ENCODE peak calls at places on chromosome 18, in ten cellular contexts. One of them, this sample, is unnamed.

GRCh38 chr18:63336366-63337099 is 17.0 kb upstream of the BCL2 start:
- DNase-seq in hepatocyte: no peak
- DNase-seq in thyroid gland: no peak
- DNase-seq in endodermal cell: no peak
- DNase-seq in left ventricle myocardium inferior: no peak
- DNase-seq in astrocyte: peak
- DNase-seq in cardiac muscle cell: no peak
- DNase-seq in HFF-Myc: peak
- DNase-seq in colonic mucosa: no peak
- DNase-seq in GM23248: peak
- DNase-seq in this sample: peak

GRCh38 chr18:6146309-6146661 is 251.0 kb upstream of the TMEM200C start:
- DNase-seq in colonic mucosa: no peak
- DNase-seq in GM23248: no peak
- DNase-seq in astrocyte: no peak
- DNase-seq in cardiac muscle cell: no peak
- DNase-seq in HFF-Myc: no peak
- DNase-seq in thyroid gland: no peak
- DNase-seq in left ventricle myocardium inferior: no peak
- DNase-seq in endodermal cell: no peak
- DNase-seq in hepatocyte: no peak
- DNase-seq in this sample: no peak

GRCh38 chr18:22128954-22129353 is 40.4 kb upstream of the GATA6 start:
- DNase-seq in endodermal cell: no peak
- DNase-seq in left ventricle myocardium inferior: no peak
- DNase-seq in cardiac muscle cell: no peak
- DNase-seq in HFF-Myc: no peak
- DNase-seq in thyroid gland: no peak
- DNase-seq in GM23248: no peak
- DNase-seq in hepatocyte: no peak
- DNase-seq in colonic mucosa: no peak
- DNase-seq in astrocyte: no peak
- DNase-seq in this sample: no peak

GRCh38 chr18:48662021-48662661 is 123.3 kb downstream of the CTIF start:
- DNase-seq in colonic mucosa: no peak
- DNase-seq in astrocyte: peak
- DNase-seq in GM23248: peak
- DNase-seq in left ventricle myocardium inferior: no peak
- DNase-seq in HFF-Myc: no peak
- DNase-seq in cardiac muscle cell: peak
- DNase-seq in thyroid gland: peak
- DNase-seq in hepatocyte: peak
- DNase-seq in endodermal cell: peak
- DNase-seq in this sample: peak

GRCh38 chr18:2303517-2304238 is 267.6 kb downstream of the METTL4 start:
- DNase-seq in GM23248: peak
- DNase-seq in cardiac muscle cell: peak
- DNase-seq in HFF-Myc: no peak
- DNase-seq in hepatocyte: no peak
- DNase-seq in thyroid gland: no peak
- DNase-seq in endodermal cell: no peak
- DNase-seq in astrocyte: peak
- DNase-seq in left ventricle myocardium inferior: no peak
- DNase-seq in colonic mucosa: no peak
- DNase-seq in this sample: peak

GRCh38 chr18:7172611-7173010 is 55.0 kb upstream of the LAMA1 start:
- DNase-seq in HFF-Myc: no peak
- DNase-seq in cardiac muscle cell: no peak
- DNase-seq in hepatocyte: no peak
- DNase-seq in GM23248: no peak
- DNase-seq in left ventricle myocardium inferior: no peak
- DNase-seq in colonic mucosa: no peak
- DNase-seq in endodermal cell: no peak
- DNase-seq in thyroid gland: no peak
- DNase-seq in astrocyte: peak
- DNase-seq in this sample: no peak

GRCh38 chr18:2654105-2654827 is 1.3 kb upstream of the SMCHD1 start:
- DNase-seq in astrocyte: peak
- DNase-seq in thyroid gland: no peak
- DNase-seq in GM23248: peak
- DNase-seq in hepatocyte: no peak
- DNase-seq in HFF-Myc: no peak
- DNase-seq in endodermal cell: no peak
- DNase-seq in colonic mucosa: no peak
- DNase-seq in cardiac muscle cell: no peak
- DNase-seq in left ventricle myocardium inferior: no peak
- DNase-seq in this sample: peak

GRCh38 chr18:79460445-79461300 is 64.9 kb downstream of the NFATC1 start:
- DNase-seq in endodermal cell: no peak
- DNase-seq in colonic mucosa: no peak
- DNase-seq in cardiac muscle cell: no peak
- DNase-seq in hepatocyte: no peak
- DNase-seq in thyroid gland: no peak
- DNase-seq in HFF-Myc: no peak
- DNase-seq in astrocyte: no peak
- DNase-seq in left ventricle myocardium inferior: no peak
- DNase-seq in GM23248: no peak
- DNase-seq in this sample: no peak

GRCh38 chr18:77858331-77858730 is 608.7 kb downstream of the GALR1 start:
- DNase-seq in left ventricle myocardium inferior: no peak
- DNase-seq in hepatocyte: no peak
- DNase-seq in GM23248: no peak
- DNase-seq in colonic mucosa: no peak
- DNase-seq in astrocyte: no peak
- DNase-seq in HFF-Myc: no peak
- DNase-seq in cardiac muscle cell: no peak
- DNase-seq in endodermal cell: no peak
- DNase-seq in thyroid gland: no peak
- DNase-seq in this sample: no peak

GRCh38 chr18:812673-813404 is 797 bp upstream of the YES1 start:
- DNase-seq in HFF-Myc: peak
- DNase-seq in thyroid gland: peak
- DNase-seq in colonic mucosa: peak
- DNase-seq in cardiac muscle cell: no peak
- DNase-seq in hepatocyte: peak
- DNase-seq in left ventricle myocardium inferior: peak
- DNase-seq in endodermal cell: peak
- DNase-seq in astrocyte: peak
- DNase-seq in GM23248: peak
- DNase-seq in this sample: peak

GRCh38 chr18:49656098-49656591 is 94.3 kb downstream of the LIPG start:
- DNase-seq in endodermal cell: peak
- DNase-seq in hepatocyte: peak
- DNase-seq in left ventricle myocardium inferior: no peak
- DNase-seq in astrocyte: peak
- DNase-seq in HFF-Myc: peak
- DNase-seq in cardiac muscle cell: no peak
- DNase-seq in GM23248: peak
- DNase-seq in colonic mucosa: no peak
- DNase-seq in thyroid gland: no peak
- DNase-seq in this sample: peak

GRCh38 chr18:20971886-20972267 is 139.7 kb downstream of the ROCK1 start:
- DNase-seq in GM23248: peak
- DNase-seq in cardiac muscle cell: peak
- DNase-seq in HFF-Myc: peak
- DNase-seq in hepatocyte: peak
- DNase-seq in left ventricle myocardium inferior: no peak
- DNase-seq in astrocyte: no peak
- DNase-seq in endodermal cell: no peak
- DNase-seq in colonic mucosa: no peak
- DNase-seq in thyroid gland: no peak
- DNase-seq in this sample: peak

GRCh38 chr18:68288408-68288807 is 426.5 kb downstream of the TMX3 start:
- DNase-seq in left ventricle myocardium inferior: no peak
- DNase-seq in astrocyte: no peak
- DNase-seq in cardiac muscle cell: no peak
- DNase-seq in GM23248: no peak
- DNase-seq in HFF-Myc: no peak
- DNase-seq in endodermal cell: no peak
- DNase-seq in colonic mucosa: no peak
- DNase-seq in thyroid gland: no peak
- DNase-seq in hepatocyte: no peak
- DNase-seq in this sample: no peak

GRCh38 chr18:22170421-22171262 is 1.3 kb downstream of the GATA6 start:
- DNase-seq in colonic mucosa: no peak
- DNase-seq in astrocyte: peak
- DNase-seq in GM23248: peak
- DNase-seq in endodermal cell: peak
- DNase-seq in hepatocyte: peak
- DNase-seq in cardiac muscle cell: peak
- DNase-seq in HFF-Myc: no peak
- DNase-seq in left ventricle myocardium inferior: peak
- DNase-seq in thyroid gland: peak
- DNase-seq in this sample: no peak

GRCh38 chr18:76351961-76352581 is 143.0 kb downstream of the ZNF516 start:
- DNase-seq in colonic mucosa: peak
- DNase-seq in endodermal cell: no peak
- DNase-seq in HFF-Myc: peak
- DNase-seq in astrocyte: peak
- DNase-seq in left ventricle myocardium inferior: peak
- DNase-seq in thyroid gland: peak
- DNase-seq in cardiac muscle cell: peak
- DNase-seq in hepatocyte: peak
- DNase-seq in GM23248: peak
- DNase-seq in this sample: peak
- H3K4me3 ChIP-seq in colonic mucosa: no peak
- H3K4me3 ChIP-seq in endodermal cell: no peak
- H3K4me3 ChIP-seq in HFF-Myc: no peak
- H3K4me3 ChIP-seq in astrocyte: no peak
- H3K4me3 ChIP-seq in left ventricle myocardium inferior: no peak
- H3K4me3 ChIP-seq in thyroid gland: no peak
- H3K4me3 ChIP-seq in cardiac muscle cell: no peak
- H3K4me3 ChIP-seq in hepatocyte: no peak
- H3K4me3 ChIP-seq in GM23248: peak
- H3K4me3 ChIP-seq in this sample: peak

GRCh38 chr18:29007986-29008654 is 831.2 kb upstream of the CDH2 start:
- DNase-seq in astrocyte: no peak
- DNase-seq in colonic mucosa: no peak
- DNase-seq in thyroid gland: no peak
- DNase-seq in HFF-Myc: no peak
- DNase-seq in left ventricle myocardium inferior: no peak
- DNase-seq in hepatocyte: no peak
- DNase-seq in endodermal cell: no peak
- DNase-seq in cardiac muscle cell: no peak
- DNase-seq in GM23248: no peak
- DNase-seq in this sample: no peak

GRCh38 chr18:29012364-29012763 is 835.4 kb upstream of the CDH2 start:
- DNase-seq in left ventricle myocardium inferior: no peak
- DNase-seq in GM23248: no peak
- DNase-seq in colonic mucosa: no peak
- DNase-seq in thyroid gland: no peak
- DNase-seq in endodermal cell: no peak
- DNase-seq in hepatocyte: no peak
- DNase-seq in cardiac muscle cell: no peak
- DNase-seq in astrocyte: no peak
- DNase-seq in HFF-Myc: no peak
- DNase-seq in this sample: no peak

GRCh38 chr18:29012874-29013273 is 835.9 kb upstream of the CDH2 start:
- DNase-seq in GM23248: no peak
- DNase-seq in left ventricle myocardium inferior: no peak
- DNase-seq in astrocyte: no peak
- DNase-seq in colonic mucosa: no peak
- DNase-seq in HFF-Myc: no peak
- DNase-seq in hepatocyte: no peak
- DNase-seq in endodermal cell: no peak
- DNase-seq in cardiac muscle cell: no peak
- DNase-seq in thyroid gland: no peak
- DNase-seq in this sample: no peak
- H3K4me3 ChIP-seq in GM23248: no peak
- H3K4me3 ChIP-seq in left ventricle myocardium inferior: no peak
- H3K4me3 ChIP-seq in astrocyte: no peak
- H3K4me3 ChIP-seq in colonic mucosa: no peak
- H3K4me3 ChIP-seq in HFF-Myc: no peak
- H3K4me3 ChIP-seq in hepatocyte: no peak
- H3K4me3 ChIP-seq in endodermal cell: no peak
- H3K4me3 ChIP-seq in cardiac muscle cell: no peak
- H3K4me3 ChIP-seq in thyroid gland: no peak
- H3K4me3 ChIP-seq in this sample: no peak

DNA sequence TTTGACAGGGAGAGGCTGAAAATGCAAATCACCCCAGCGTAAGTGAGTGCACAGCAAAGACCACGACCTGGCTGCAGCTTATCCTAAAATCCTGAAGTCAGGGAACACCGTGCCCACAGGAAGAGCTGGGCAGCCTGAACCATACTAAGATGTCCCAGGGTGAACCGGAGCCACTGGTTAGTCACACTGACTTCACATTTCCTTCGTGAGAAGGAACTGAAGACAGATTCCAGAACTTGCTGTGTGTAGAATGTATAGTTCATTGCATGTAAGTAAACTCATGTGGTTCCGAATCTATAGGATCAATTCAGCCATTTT is 84.6 kb upstream of the NDUFV2 start:
- DNase-seq in cardiac muscle cell: no peak
- DNase-seq in hepatocyte: no peak
- DNase-seq in endodermal cell: no peak
- DNase-seq in GM23248: peak
- DNase-seq in HFF-Myc: no peak
- DNase-seq in astrocyte: peak
- DNase-seq in thyroid gland: no peak
- DNase-seq in colonic mucosa: no peak
- DNase-seq in left ventricle myocardium inferior: no peak
- DNase-seq in this sample: peak
- H3K4me3 ChIP-seq in cardiac muscle cell: no peak
- H3K4me3 ChIP-seq in hepatocyte: no peak
- H3K4me3 ChIP-seq in endodermal cell: no peak
- H3K4me3 ChIP-seq in GM23248: peak
- H3K4me3 ChIP-seq in HFF-Myc: peak
- H3K4me3 ChIP-seq in astrocyte: no peak
- H3K4me3 ChIP-seq in thyroid gland: no peak
- H3K4me3 ChIP-seq in colonic mucosa: no peak
- H3K4me3 ChIP-seq in left ventricle myocardium inferior: peak
- H3K4me3 ChIP-seq in this sample: no peak

DNA sequence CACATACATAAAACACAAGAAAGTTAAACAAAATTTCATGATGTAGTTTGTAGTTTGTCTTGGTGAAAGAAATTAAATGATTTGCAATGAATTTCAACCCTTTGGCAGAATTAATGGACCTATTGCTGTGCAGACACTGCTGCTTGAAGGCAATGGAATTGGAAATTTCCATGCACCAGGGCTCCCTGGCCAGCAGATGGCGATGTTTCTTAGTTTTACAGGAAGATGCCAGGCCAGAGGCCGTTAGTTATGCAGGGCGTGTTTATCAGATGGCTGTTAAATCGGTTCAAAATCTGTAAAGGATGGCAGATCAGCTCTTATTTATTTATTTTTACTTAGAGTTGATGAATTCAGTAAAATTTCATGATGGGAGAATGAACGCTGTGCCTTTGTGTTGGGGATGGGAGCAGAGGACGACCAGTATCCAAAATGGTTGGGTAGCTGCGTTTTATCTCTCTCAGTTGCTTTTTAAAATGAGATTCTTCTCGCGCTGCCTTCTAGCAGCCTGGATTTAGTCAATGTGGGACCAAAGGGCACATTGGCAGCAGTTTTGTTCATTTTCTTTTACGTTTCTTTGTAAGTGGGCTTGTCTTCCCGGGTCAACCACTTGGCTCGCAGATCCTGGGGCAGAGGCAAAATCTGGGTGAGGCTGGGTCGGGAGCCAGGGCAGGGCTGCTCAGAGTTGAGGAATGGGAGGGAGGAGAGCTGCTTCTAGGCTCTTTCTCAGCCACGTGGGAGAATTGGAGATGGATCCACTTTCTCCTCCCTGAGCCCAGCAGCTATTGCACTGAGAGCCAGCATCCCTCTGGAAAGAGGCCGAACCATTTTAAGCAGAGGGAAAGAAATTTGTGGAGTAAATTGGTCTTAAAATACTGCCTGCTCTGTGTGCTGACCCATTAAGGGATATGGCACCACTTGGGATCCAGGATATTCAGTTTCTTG is 344.0 kb downstream of the PIK3C3 start:
- DNase-seq in cardiac muscle cell: peak
- DNase-seq in hepatocyte: peak
- DNase-seq in endodermal cell: peak
- DNase-seq in colonic mucosa: peak
- DNase-seq in astrocyte: peak
- DNase-seq in GM23248: peak
- DNase-seq in thyroid gland: peak
- DNase-seq in HFF-Myc: peak
- DNase-seq in left ventricle myocardium inferior: peak
- DNase-seq in this sample: peak
- H3K4me3 ChIP-seq in cardiac muscle cell: no peak
- H3K4me3 ChIP-seq in hepatocyte: no peak
- H3K4me3 ChIP-seq in endodermal cell: no peak
- H3K4me3 ChIP-seq in colonic mucosa: no peak
- H3K4me3 ChIP-seq in astrocyte: no peak
- H3K4me3 ChIP-seq in GM23248: peak
- H3K4me3 ChIP-seq in thyroid gland: no peak
- H3K4me3 ChIP-seq in HFF-Myc: no peak
- H3K4me3 ChIP-seq in left ventricle myocardium inferior: peak
- H3K4me3 ChIP-seq in this sample: no peak